ENCODE peak calls at places on chromosomes 11 and 22, in six cellular contexts. W is aorta; D is neural progenitor cell; I is esophagus squamous epithelium; O is Peyer's patch; G is naive thymus-derived CD4-positive, alpha-beta T cell. E is an unnamed sample.

GRCh38 chr11:59668188-59668949 is 468 bp downstream of the PATL1 start:
- DNase-seq in W (peak), D (peak), I (peak), O (peak), G (peak), E (no peak)

GRCh38 chr22:37544955-37545702 is 15.2 kb upstream of the CDC42EP1 start:
- DNase-seq in W (peak), D (peak), I (no peak), O (peak), G (peak), E (no peak)

GRCh38 chr11:87659807-87660206 is 515.4 kb downstream of the RAB38 start:
- DNase-seq in W (no peak), D (no peak), I (no peak), O (no peak), G (no peak), E (no peak)

GRCh38 chr11:47443028-47443700 is 5.8 kb downstream of the RAPSN start:
- DNase-seq in W (no peak), D (no peak), I (no peak), O (no peak), G (no peak), E (no peak)

GRCh38 chr22:46084943-46085830 is 65.1 kb upstream of the PPARA start:
- DNase-seq in W (peak), D (no peak), I (no peak), O (no peak), G (no peak), E (no peak)

GRCh38 chr11:21965221-21965620 is 227.7 kb upstream of the ANO5 start:
- DNase-seq in W (no peak), D (no peak), I (no peak), O (no peak), G (no peak), E (no peak)

GRCh38 chr11:72352859-72353551 is 81.3 kb downstream of the CLPB start:
- DNase-seq in W (no peak), D (peak), I (no peak), O (no peak), G (no peak), E (no peak)

GRCh38 chr11:107505667-107506066 is 48.0 kb upstream of the CWF19L2 start:
- DNase-seq in W (no peak), D (no peak), I (no peak), O (no peak), G (no peak), E (no peak)

GRCh38 chr11:88482871-88483301 is 145.3 kb upstream of the CTSC start:
- DNase-seq in W (no peak), D (no peak), I (no peak), O (no peak), G (no peak), E (no peak)

GRCh38 chr22:41557401-41558240 is 3.2 kb upstream of the CSDC2 start:
- DNase-seq in W (peak), D (no peak), I (no peak), O (peak), G (no peak), E (no peak)

GRCh38 chr22:32204856-32205722 is at the start of gene RFPL2:
- DNase-seq in W (no peak), D (peak), I (no peak), O (no peak), G (no peak), E (no peak)

GRCh38 chr11:35594680-35595079 is 23.6 kb upstream of the FJX1 start:
- DNase-seq in W (no peak), D (no peak), I (no peak), O (no peak), G (no peak), E (no peak)

GRCh38 chr11:73058989-73059674 is 83.0 kb downstream of the FCHSD2 start:
- DNase-seq in W (no peak), D (no peak), I (no peak), O (no peak), G (no peak), E (no peak)

GRCh38 chr22:45518580-45518991 is 15.9 kb downstream of the FBLN1 start:
- DNase-seq in W (no peak), D (no peak), I (no peak), O (no peak), G (no peak), E (no peak)

DNA sequence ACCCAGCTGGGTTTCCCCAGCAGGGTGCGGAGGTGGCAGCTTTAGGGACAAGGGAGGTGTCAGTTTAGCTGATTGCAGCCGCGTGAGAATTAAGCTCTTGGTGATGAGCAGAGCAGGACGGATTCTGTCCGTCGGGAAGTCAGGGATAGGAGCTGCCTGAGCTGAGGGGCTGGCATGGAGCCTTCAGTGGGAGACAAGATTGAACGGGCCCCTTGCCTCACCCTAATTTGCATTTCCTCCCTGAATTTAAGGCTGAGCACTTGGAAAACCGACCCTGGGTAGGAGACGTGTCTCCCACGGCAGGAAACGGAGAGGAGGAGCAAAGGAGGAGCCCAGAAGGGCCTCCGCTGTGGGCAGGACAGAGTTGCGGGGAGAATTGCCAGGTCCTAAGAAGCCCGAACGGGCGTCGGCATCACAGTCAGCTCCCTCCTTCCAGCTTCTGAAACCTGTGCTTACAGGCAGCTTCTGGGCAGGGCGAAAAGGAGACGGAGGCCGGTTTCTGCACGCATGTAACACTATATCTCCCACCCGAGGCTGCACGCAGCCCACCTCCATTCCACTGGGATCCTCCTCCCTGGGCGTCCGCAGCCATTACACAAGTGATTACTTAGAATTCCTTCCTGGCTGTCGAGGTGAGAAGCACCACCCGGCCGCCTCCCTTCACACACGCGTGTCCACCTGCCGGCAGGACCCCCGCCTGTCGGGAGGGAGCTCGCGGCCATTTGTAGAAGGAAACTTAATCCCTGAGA is 345.8 kb downstream of the BRD1 start:
- DNase-seq in W (no peak), D (peak), I (no peak), O (no peak), G (no peak), E (no peak)
- H3K4me3 ChIP-seq in W (no peak), D (peak), I (peak), O (no peak), G (no peak), E (no peak)

DNA sequence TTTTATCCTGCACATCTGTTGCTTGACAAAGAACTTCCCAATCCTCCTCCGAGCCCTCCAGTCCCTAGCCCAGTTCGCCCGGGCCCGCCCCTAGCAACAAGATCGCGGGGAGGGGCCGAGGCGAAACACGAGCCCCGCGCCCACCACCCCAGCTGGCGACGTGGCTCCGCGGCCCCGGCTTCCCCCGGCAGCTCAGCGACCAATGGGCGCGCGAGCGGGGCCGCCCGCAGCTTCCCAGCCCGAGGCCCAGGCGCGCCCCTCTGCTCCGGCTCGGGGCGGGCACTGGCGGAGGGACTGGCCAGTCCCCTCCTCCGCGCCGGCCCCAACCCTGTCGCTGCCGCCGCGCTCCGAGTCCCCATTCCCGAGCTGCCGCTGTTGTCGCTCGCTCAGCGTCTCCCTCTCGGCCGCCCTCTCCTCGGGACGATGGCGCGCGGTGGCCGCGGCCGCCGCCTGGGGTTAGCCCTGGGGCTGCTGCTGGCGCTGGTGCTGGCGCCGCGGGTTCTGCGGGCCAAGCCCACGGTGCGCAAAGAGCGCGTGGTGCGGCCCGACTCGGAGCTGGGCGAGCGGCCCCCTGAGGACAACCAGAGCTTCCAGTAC is at the start of gene RCN1:
- DNase-seq in W (peak), D (peak), I (no peak), O (peak), G (peak), E (no peak)
- H3K4me3 ChIP-seq in W (peak), D (peak), I (peak), O (peak), G (peak), E (peak)

GRCh38 chr11:12675951-12676711 is 1.9 kb downstream of the TEAD1 start:
- DNase-seq in W (no peak), D (peak), I (no peak), O (no peak), G (no peak), E (no peak)
- H3K4me3 ChIP-seq in W (peak), D (peak), I (peak), O (no peak), G (no peak), E (peak)

GRCh38 chr11:65040520-65041205 is 347 bp upstream of the SAC3D1 start:
- DNase-seq in W (peak), D (peak), I (peak), O (peak), G (peak), E (peak)
- H3K4me3 ChIP-seq in W (peak), D (peak), I (peak), O (peak), G (peak), E (peak)

GRCh38 chr11:14396289-14396688 is 37.3 kb upstream of the RRAS2 start:
- DNase-seq in W (no peak), D (no peak), I (no peak), O (no peak), G (no peak), E (no peak)
- H3K4me3 ChIP-seq in W (no peak), D (no peak), I (no peak), O (no peak), G (no peak), E (no peak)

DNA sequence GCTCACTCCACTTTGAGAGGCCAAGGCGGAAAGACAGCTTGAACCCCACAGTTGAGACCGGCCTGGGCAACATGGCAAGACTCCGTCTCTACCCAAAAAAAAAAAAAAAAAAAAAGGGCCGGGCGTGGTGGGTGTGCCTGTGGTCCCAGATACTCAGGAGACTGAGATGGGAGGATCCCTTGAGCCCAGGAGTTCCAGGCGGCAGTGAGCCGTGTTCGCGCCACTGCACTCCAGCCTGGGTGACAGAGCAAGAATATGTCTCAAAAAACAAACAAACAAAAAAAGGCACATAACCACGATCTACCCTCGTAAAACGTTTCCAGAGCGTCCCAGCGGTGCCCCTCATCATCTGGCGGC is 861 bp upstream of the RAD9A start:
- DNase-seq in W (no peak), D (no peak), I (no peak), O (no peak), G (no peak), E (no peak)
- H3K4me3 ChIP-seq in W (no peak), D (peak), I (peak), O (peak), G (peak), E (peak)

DNA sequence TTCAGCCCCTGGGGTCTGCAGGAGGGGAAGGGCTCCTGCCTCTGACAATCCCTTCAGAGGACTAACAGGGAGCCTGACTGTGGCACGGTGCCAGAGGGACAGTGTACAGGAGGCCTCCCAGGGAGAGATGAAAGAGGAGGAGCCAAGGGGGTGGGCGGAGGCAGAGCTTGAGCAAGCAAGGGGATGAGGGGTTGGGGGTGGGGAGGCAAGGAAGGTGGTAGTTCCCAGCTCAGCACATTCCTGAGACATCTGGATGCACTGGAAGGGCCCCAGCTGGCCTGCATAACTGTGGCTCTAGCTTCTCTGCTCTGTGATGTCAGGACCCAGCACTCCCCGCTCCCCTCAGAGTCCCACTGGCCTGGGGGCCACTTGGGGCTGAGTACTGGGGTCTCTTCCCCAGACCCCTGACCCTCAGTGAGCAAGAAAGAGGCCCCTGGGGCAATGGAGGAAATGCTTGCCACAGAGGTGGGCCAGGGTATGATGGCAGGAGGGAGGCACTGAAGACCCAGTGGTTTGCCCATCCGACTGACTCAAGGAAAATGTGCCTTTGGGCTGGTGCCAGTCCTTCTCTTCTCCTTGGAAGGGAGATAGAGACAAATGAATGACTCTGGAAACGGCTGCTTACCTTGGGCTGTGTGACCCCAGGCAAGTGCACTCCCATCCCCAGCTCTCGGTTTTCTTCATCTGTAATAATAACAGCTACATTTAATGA is 13.3 kb downstream of the CREB3L1 start:
- DNase-seq in W (peak), D (peak), I (no peak), O (peak), G (no peak), E (peak)
- H3K4me3 ChIP-seq in W (no peak), D (no peak), I (no peak), O (no peak), G (no peak), E (no peak)

GRCh38 chr22:33873186-33873585 is 47.1 kb downstream of the LARGE1 start:
- DNase-seq in W (no peak), D (no peak), I (no peak), O (no peak), G (no peak), E (no peak)
- H3K4me3 ChIP-seq in W (no peak), D (no peak), I (no peak), O (no peak), G (no peak), E (no peak)

GRCh38 chr11:95092549-95093324 is 3.1 kb downstream of the ENDOD1 start:
- DNase-seq in W (no peak), D (peak), I (no peak), O (no peak), G (peak), E (no peak)
- H3K4me3 ChIP-seq in W (no peak), D (no peak), I (no peak), O (no peak), G (no peak), E (no peak)

GRCh38 chr11:68040957-68041591 is 2.2 kb downstream of the TCIRG1 start:
- DNase-seq in W (peak), D (no peak), I (no peak), O (no peak), G (no peak), E (no peak)
- H3K4me3 ChIP-seq in W (no peak), D (no peak), I (peak), O (peak), G (peak), E (peak)

E was measured in kidney epithelial cell.